ENCODE peak calls at places on chromosomes 16 and 17, in five cellular contexts. Q, U, H, O and P are unnamed samples.

GRCh38 chr17:7001562-7001961 is 5.7 kb downstream of the ALOX12 start:
- DNase-seq in U (no peak), Q (no peak), H (peak), O (no peak), P (no peak)

GRCh38 chr16:72819345-72819744 is 228.6 kb downstream of the ZFHX3 start:
- DNase-seq in H (no peak), O (no peak), U (no peak), Q (peak), P (no peak)

GRCh38 chr16:81821422-81822128 is 42.5 kb downstream of the PLCG2 start:
- DNase-seq in O (no peak), H (no peak), U (no peak), Q (no peak), P (no peak)

GRCh38 chr16:77897831-77898540 is 109.6 kb downstream of the VAT1L start:
- DNase-seq in U (no peak), Q (no peak), H (no peak), O (no peak), P (no peak)

GRCh38 chr17:76532072-76532651 is 5.3 kb downstream of the CYGB start:
- DNase-seq in U (no peak), Q (no peak), H (no peak), O (no peak), P (no peak)

GRCh38 chr17:39563476-39563875 is 44.2 kb downstream of the NEUROD2 start:
- DNase-seq in Q (no peak), H (no peak), U (peak), O (peak), P (no peak)

GRCh38 chr17:10698116-10698818 is 873 bp downstream of the ADPRM start:
- DNase-seq in O (no peak), Q (no peak), U (no peak), H (no peak), P (no peak)

GRCh38 chr16:62224810-62225209 is 188.6 kb upstream of the CDH8 start:
- DNase-seq in O (no peak), Q (no peak), U (no peak), H (no peak), P (no peak)

GRCh38 chr17:79650283-79650682 is 39.4 kb upstream of the RBFOX3 start:
- DNase-seq in O (no peak), U (no peak), H (no peak), Q (no peak), P (no peak)

GRCh38 chr17:48627625-48628510 is 1.7 kb upstream of the HOXB9 start:
- DNase-seq in Q (no peak), U (no peak), O (no peak), H (no peak), P (no peak)

GRCh38 chr16:1308036-1308976 is 1.1 kb upstream of the UBE2I start:
- DNase-seq in Q (no peak), O (peak), U (no peak), H (no peak), P (no peak)

GRCh38 chr17:4850236-4850635 is 17.1 kb downstream of the MINK1 start:
- DNase-seq in H (no peak), U (no peak), Q (no peak), O (no peak), P (no peak)

GRCh38 chr16:57637424-57637823 is 9.0 kb downstream of the ADGRG1 start:
- DNase-seq in H (no peak), O (no peak), U (no peak), Q (no peak), P (no peak)

GRCh38 chr17:50201226-50201854 is at the start of gene COL1A1:
- DNase-seq in U (no peak), H (no peak), O (no peak), Q (no peak), P (no peak)